ENCODE peak calls at places on chromosomes 11 and 22, in six cellular contexts. S, F, P, R, C and D are unnamed samples.

GRCh38 chr22:26481694-26482093 is 1.9 kb downstream of the HPS4 start:
- DNase-seq in P (no peak), R (no peak), F (no peak), C (no peak), S (no peak), D (no peak)

GRCh38 chr11:14855890-14856289 is 36.1 kb downstream of the CYP2R1 start:
- DNase-seq in S (no peak), F (no peak), C (no peak), P (no peak), R (no peak), D (peak)

GRCh38 chr22:37098976-37099577 is 10.4 kb downstream of the TMPRSS6 start:
- DNase-seq in S (no peak), P (no peak), R (no peak), F (no peak), C (peak), D (no peak)

GRCh38 chr11:46916669-46917108 is 1.7 kb downstream of the LRP4 start:
- DNase-seq in S (peak), P (no peak), C (peak), F (no peak), R (no peak), D (peak)

GRCh38 chr11:64799256-64799924 is 3.6 kb downstream of the MAP4K2 start:
- DNase-seq in F (no peak), C (no peak), S (no peak), R (no peak), P (no peak), D (no peak)

GRCh38 chr11:125036933-125037332 is 26.2 kb upstream of the SLC37A2 start:
- DNase-seq in C (no peak), S (no peak), P (no peak), F (no peak), R (no peak), D (peak)

GRCh38 chr22:44952863-44953790 is 56.7 kb downstream of the PHF21B start:
- DNase-seq in S (no peak), C (no peak), P (no peak), R (no peak), F (no peak), D (no peak)

GRCh38 chr22:23722724-23723123 is 28.2 kb downstream of the ZNF70 start:
- DNase-seq in F (no peak), C (no peak), R (no peak), S (no peak), P (no peak), D (no peak)

GRCh38 chr22:37661160-37661924 is 2.8 kb downstream of the PDXP start:
- DNase-seq in S (peak), P (no peak), C (no peak), R (no peak), F (no peak), D (peak)

GRCh38 chr11:86876716-86877234 is 76.4 kb downstream of the PRSS23 start:
- DNase-seq in C (no peak), S (no peak), R (no peak), P (no peak), F (no peak), D (no peak)

GRCh38 chr22:30315962-30316576 is 10.7 kb downstream of the TBC1D10A start:
- DNase-seq in P (no peak), S (no peak), F (no peak), R (no peak), C (no peak), D (no peak)

GRCh38 chr11:96037267-96037990 is 113.5 kb upstream of the MTMR2 start:
- DNase-seq in S (no peak), P (no peak), C (no peak), F (no peak), R (no peak), D (no peak)

GRCh38 chr11:112310867-112311266 is 50.2 kb upstream of the PLET1 start:
- DNase-seq in F (no peak), S (no peak), C (no peak), P (no peak), R (no peak), D (no peak)

GRCh38 chr11:3911908-3912505 is 56.5 kb downstream of the STIM1 start:
- DNase-seq in R (no peak), P (no peak), S (no peak), F (no peak), C (no peak), D (no peak)

GRCh38 chr11:103085758-103086365 is 6.1 kb downstream of the DCUN1D5 start:
- DNase-seq in R (no peak), F (no peak), C (no peak), S (no peak), P (no peak), D (no peak)

GRCh38 chr11:83019888-83020579 is 51.7 kb downstream of the RAB30 start:
- DNase-seq in C (no peak), R (no peak), F (no peak), P (no peak), S (no peak), D (no peak)

GRCh38 chr11:424232-424631 is 9.4 kb upstream of the SIGIRR start:
- DNase-seq in P (no peak), R (no peak), S (no peak), C (no peak), F (no peak), D (no peak)

GRCh38 chr11:62104816-62105610 is 18.8 kb upstream of the INCENP start:
- DNase-seq in R (no peak), S (no peak), C (no peak), F (no peak), P (no peak), D (peak)

GRCh38 chr11:71476926-71477636 is 24.1 kb downstream of the NADSYN1 start:
- DNase-seq in S (no peak), R (no peak), F (no peak), P (no peak), C (no peak), D (no peak)

GRCh38 chr11:93529707-93530467 is 13.3 kb downstream of the SMCO4 start:
- DNase-seq in C (no peak), S (peak), R (no peak), F (no peak), P (no peak), D (no peak)

GRCh38 chr11:36500315-36500721 is 9.8 kb downstream of the TRAF6 start:
- DNase-seq in R (no peak), P (no peak), S (no peak), C (no peak), F (no peak), D (peak)

GRCh38 chr11:88179141-88179540 is 3.9 kb upstream of the RAB38 start:
- DNase-seq in R (no peak), S (no peak), F (no peak), P (peak), C (no peak), D (no peak)

GRCh38 chr11:128235446-128235845 is 351.9 kb downstream of the ETS1 start:
- DNase-seq in F (no peak), S (no peak), C (no peak), R (no peak), P (no peak), D (no peak)

GRCh38 chr22:32204211-32204855 is 540 bp downstream of the RFPL2 start:
- DNase-seq in P (no peak), F (no peak), R (no peak), S (peak), C (peak), D (no peak)

GRCh38 chr22:32203181-32204105 is 1.4 kb downstream of the RFPL2 start:
- DNase-seq in C (peak), S (no peak), P (no peak), R (no peak), F (no peak), D (no peak)

GRCh38 chr22:32205974-32206773 is 1.3 kb upstream of the RFPL2 start:
- DNase-seq in P (no peak), F (no peak), R (no peak), C (peak), S (no peak), D (no peak)

GRCh38 chr22:32206774-32207758 is 2.2 kb upstream of the RFPL2 start:
- DNase-seq in C (peak), R (no peak), S (peak), P (no peak), F (peak), D (peak)

DNA sequence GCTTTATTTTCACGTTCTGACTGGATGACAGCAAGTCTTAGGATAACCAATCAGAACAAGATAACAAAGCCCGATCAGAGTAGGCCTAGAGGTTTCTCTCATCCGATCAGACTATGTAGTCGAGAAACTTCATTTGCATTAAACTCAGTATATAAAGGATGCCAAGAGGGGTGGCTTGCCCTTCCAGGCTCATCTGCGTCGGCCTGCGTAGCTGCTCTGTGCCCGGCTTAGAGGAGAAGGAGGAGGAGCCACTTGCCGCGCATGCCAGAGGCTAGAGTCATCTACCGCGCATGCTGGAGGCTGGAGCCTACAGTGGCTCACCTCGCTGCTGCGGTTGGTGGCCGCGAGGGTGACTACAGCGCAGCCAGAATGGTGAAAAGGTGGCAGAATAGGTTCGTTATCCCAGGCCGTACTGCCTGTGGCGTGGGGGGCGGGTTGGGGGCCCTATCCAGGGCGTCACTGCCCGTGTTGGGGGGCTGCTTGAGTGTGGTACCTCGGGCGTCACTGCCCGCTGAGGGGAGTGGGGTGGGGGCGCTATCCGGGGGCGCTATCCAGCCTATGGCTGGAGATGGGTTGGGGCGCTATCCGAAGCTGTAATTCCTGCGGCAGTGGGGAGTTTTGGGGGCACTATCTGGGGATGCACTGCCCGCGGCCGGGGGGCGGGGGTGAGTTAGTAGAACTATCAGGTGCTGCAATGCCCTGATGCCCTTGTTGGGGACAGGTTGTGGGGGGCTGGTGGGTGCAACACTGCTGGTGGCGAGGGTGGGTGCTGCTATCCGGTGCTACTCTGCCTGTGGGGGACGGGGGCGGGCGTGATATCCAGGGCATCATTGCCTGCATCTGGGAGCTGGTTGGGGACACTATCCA is at the start of gene RFPL2:
- DNase-seq in S (peak), C (peak), F (peak), R (no peak), P (no peak), D (no peak)
- TF ChIP-seq ATF3 in S (peak), C (no peak), F (no peak), R (no peak), P (no peak), D (no peak)

GRCh38 chr11:114773541-114774338 is 95.4 kb downstream of the NXPE2 start:
- DNase-seq in P (no peak), F (no peak), R (no peak), S (no peak), C (no peak), D (no peak)
- TF ChIP-seq ATF3 in P (no peak), F (no peak), R (no peak), S (no peak), C (no peak), D (no peak)

GRCh38 chr11:68673991-68674390 is 10.4 kb upstream of the GAL start:
- DNase-seq in R (no peak), F (no peak), P (no peak), S (no peak), C (no peak), D (no peak)

GRCh38 chr11:68680541-68681231 is 3.7 kb upstream of the GAL start:
- DNase-seq in F (no peak), C (no peak), S (no peak), P (no peak), R (no peak), D (no peak)

GRCh38 chr11:68674461-68674860 is 9.9 kb upstream of the GAL start:
- DNase-seq in R (no peak), P (no peak), F (no peak), C (no peak), S (no peak), D (no peak)

GRCh38 chr11:68678031-68678441 is 6.3 kb upstream of the GAL start:
- DNase-seq in F (no peak), R (no peak), P (no peak), C (no peak), S (no peak), D (no peak)

GRCh38 chr11:68677432-68677831 is 6.9 kb upstream of the GAL start:
- DNase-seq in R (peak), F (peak), C (no peak), S (peak), P (no peak), D (peak)
- TF ChIP-seq ATF3 in R (no peak), F (no peak), C (no peak), S (no peak), P (no peak), D (no peak)

DNA sequence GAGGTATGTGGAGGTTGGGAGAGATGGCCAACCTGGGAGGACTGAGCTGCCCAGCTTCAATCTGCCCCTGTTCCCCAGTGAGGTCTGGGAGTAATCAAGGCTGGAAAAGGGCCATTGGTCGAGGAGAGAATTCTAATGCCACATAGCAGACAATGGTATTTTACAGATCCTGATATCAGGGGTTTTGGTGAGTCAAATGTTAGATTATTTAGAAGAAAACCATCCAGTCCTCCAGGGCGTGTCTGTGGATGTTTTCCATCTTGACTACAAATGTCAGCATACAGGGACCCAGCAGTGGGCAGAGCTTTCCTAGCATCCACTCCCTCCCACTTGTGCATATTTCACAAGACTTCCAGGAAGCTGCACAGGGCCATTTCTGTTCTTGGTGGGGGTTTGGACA is 107.9 kb downstream of the SCN3B start:
- DNase-seq in C (no peak), R (no peak), S (no peak), P (no peak), F (no peak), D (no peak)
- TF ChIP-seq ATF3 in C (no peak), R (no peak), S (no peak), P (no peak), F (no peak), D (no peak)